ENCODE peak calls at places on chromosomes 11 and 22, in seven cellular contexts. W, S, A, T, P, X and Q are unnamed samples.

GRCh38 chr11:110428956-110429613 is 663 bp upstream of the FDX1 start:
- DNase-seq in T (no peak), X (no peak), A (no peak), P (no peak), W (no peak), S (no peak), Q (no peak)

GRCh38 chr11:133811850-133812685 is 33.2 kb downstream of the SPATA19 start:
- DNase-seq in S (no peak), A (no peak), X (no peak), T (no peak), W (no peak), P (no peak), Q (no peak)

GRCh38 chr11:91078221-91078620 is 855.4 kb upstream of the CHORDC1 start:
- DNase-seq in T (no peak), P (no peak), S (no peak), X (no peak), W (no peak), A (no peak), Q (no peak)

GRCh38 chr22:31945971-31946680 is 1.8 kb downstream of the YWHAH start:
- DNase-seq in T (peak), P (no peak), X (peak), S (no peak), W (no peak), A (no peak), Q (no peak)

GRCh38 chr22:27987557-27987956 is 68.5 kb upstream of the PITPNB start:
- DNase-seq in W (no peak), A (no peak), P (peak), S (no peak), T (peak), X (no peak), Q (no peak)

GRCh38 chr22:20573830-20574615 is 66.6 kb downstream of the MED15 start:
- DNase-seq in S (no peak), W (no peak), X (no peak), T (no peak), A (peak), P (no peak), Q (peak)

GRCh38 chr11:11731311-11732083 is 109.7 kb upstream of the GALNT18 start:
- DNase-seq in W (no peak), P (no peak), A (peak), T (peak), S (no peak), X (peak), Q (no peak)

GRCh38 chr11:65958774-65959420 is 2.6 kb upstream of the SART1 start:
- DNase-seq in A (no peak), S (no peak), P (no peak), T (no peak), W (no peak), X (no peak), Q (no peak)

GRCh38 chr22:27752771-27753170 is 48.8 kb downstream of the MN1 start:
- DNase-seq in T (no peak), X (no peak), P (no peak), A (no peak), W (no peak), S (no peak), Q (peak)

GRCh38 chr22:46007848-46008261 is 30.9 kb upstream of the WNT7B start:
- DNase-seq in A (no peak), T (peak), S (no peak), X (no peak), W (no peak), P (no peak), Q (peak)

GRCh38 chr11:31636983-31637382 is 127.4 kb downstream of the ELP4 start:
- DNase-seq in W (no peak), X (peak), P (no peak), S (no peak), T (no peak), A (no peak), Q (no peak)

GRCh38 chr11:124625504-124626168 is 3.0 kb downstream of the TBRG1 start:
- DNase-seq in P (no peak), A (no peak), T (no peak), W (no peak), X (peak), S (no peak), Q (no peak)

GRCh38 chr11:37788141-37788877 is 1190.3 kb upstream of the RAG2 start:
- DNase-seq in X (no peak), T (peak), P (no peak), A (no peak), W (no peak), S (no peak), Q (no peak)

GRCh38 chr11:6604081-6604626 is 580 bp downstream of the ILK start:
- DNase-seq in T (peak), S (no peak), A (peak), P (peak), W (peak), X (peak), Q (peak)

GRCh38 chr22:37559901-37560681 is at the start of gene CDC42EP1:
- DNase-seq in T (peak), P (no peak), S (no peak), X (peak), W (no peak), A (peak), Q (peak)

GRCh38 chr11:95788921-95789505 is 569 bp downstream of the FAM76B start:
- DNase-seq in P (no peak), X (peak), T (peak), S (no peak), W (peak), A (no peak), Q (peak)

GRCh38 chr11:129375731-129376657 is at the start of gene BARX2:
- DNase-seq in W (no peak), A (peak), S (no peak), T (peak), P (peak), X (peak), Q (peak)

GRCh38 chr11:26569646-26570045 is 2.4 kb downstream of the MUC15 start:
- DNase-seq in T (no peak), P (no peak), X (no peak), W (no peak), A (no peak), S (no peak), Q (no peak)

GRCh38 chr11:37712246-37712645 is 1114.2 kb upstream of the RAG2 start:
- DNase-seq in X (peak), S (no peak), A (no peak), P (no peak), W (no peak), T (peak), Q (no peak)

GRCh38 chr11:88596786-88597185 is 259.2 kb upstream of the CTSC start:
- DNase-seq in X (no peak), A (no peak), W (no peak), S (no peak), P (no peak), T (peak), Q (no peak)

GRCh38 chr11:31847761-31848160 is 36.6 kb upstream of the PAX6 start:
- DNase-seq in A (no peak), T (no peak), W (no peak), P (no peak), X (no peak), S (no peak), Q (no peak)

GRCh38 chr22:28976588-28976987 is 85.0 kb downstream of the C22orf31 start:
- DNase-seq in X (no peak), T (peak), A (no peak), S (no peak), W (no peak), P (no peak), Q (no peak)

GRCh38 chr11:68651985-68652682 is 32.2 kb upstream of the GAL start:
- DNase-seq in S (no peak), T (no peak), P (no peak), X (no peak), A (no peak), W (no peak), Q (no peak)

GRCh38 chr11:80980221-80980620 is 1539.4 kb upstream of the TENM4 start:
- DNase-seq in X (no peak), W (no peak), P (no peak), A (no peak), T (peak), S (no peak), Q (no peak)

GRCh38 chr22:42067706-42068350 is 2.8 kb downstream of the NAGA start:
- DNase-seq in X (no peak), A (no peak), P (peak), T (no peak), W (no peak), S (no peak), Q (no peak)

GRCh38 chr22:22201185-22201924 is 43.2 kb upstream of the VPREB1 start:
- DNase-seq in A (peak), W (peak), X (peak), T (no peak), P (peak), S (no peak), Q (peak)

GRCh38 chr11:91761406-91762027 is 463.1 kb upstream of the FAT3 start:
- DNase-seq in T (no peak), P (no peak), A (no peak), W (no peak), X (peak), S (no peak), Q (no peak)

GRCh38 chr11:72652871-72653615 is 21.2 kb downstream of the PDE2A start:
- DNase-seq in X (peak), W (no peak), A (no peak), T (no peak), P (no peak), S (no peak), Q (no peak)